ENCODE peak calls at places on chromosomes 3 and 15, in ten cellular contexts. Y, B, N, U, X, Q, T, D, A and H are unnamed samples.

GRCh38 chr3:69384379-69384778 is 1.5 kb downstream of the FRMD4B start:
- DNase-seq in N (no peak), Y (no peak), U (no peak), T (no peak), B (no peak), Q (no peak), A (no peak), X (no peak), D (no peak), H (no peak)

GRCh38 chr3:159191454-159191853 is 389.6 kb downstream of the MFSD1 start:
- DNase-seq in D (no peak), A (no peak), U (no peak), N (no peak), Q (peak; percentile 78), T (no peak), X (no peak), B (no peak), Y (no peak), H (no peak)

GRCh38 chr3:19467761-19468160 is 319.5 kb downstream of the KCNH8 start:
- DNase-seq in B (no peak), A (no peak), X (no peak), D (no peak), Y (no peak), U (no peak), N (no peak), Q (no peak), T (no peak), H (no peak)

GRCh38 chr3:159632124-159632523 is 356.5 kb upstream of the IL12A start:
- DNase-seq in B (no peak), D (no peak), A (no peak), X (no peak), Q (no peak), Y (no peak), N (no peak), T (no peak), U (no peak), H (no peak)

GRCh38 chr15:64987136-64987535 is 2.6 kb downstream of the SPG21 start:
- DNase-seq in B (no peak), X (no peak), Q (no peak), D (no peak), U (no peak), Y (no peak), A (no peak), N (no peak), T (no peak), H (no peak)

GRCh38 chr3:48429416-48430358 is at the start of gene PLXNB1:
- DNase-seq in X (peak; percentile 60), U (peak; percentile 68), A (peak; percentile 71), N (peak; percentile 86), Y (peak; percentile 71), Q (peak; percentile 61), D (peak; percentile 93), B (no peak), T (peak; percentile 18), H (peak; percentile 61)

GRCh38 chr3:80244390-80244789 is 476.6 kb upstream of the ROBO1 start:
- DNase-seq in X (no peak), N (no peak), U (no peak), Q (peak; percentile 65), Y (no peak), D (no peak), B (no peak), T (no peak), A (no peak), H (no peak)

GRCh38 chr3:126264381-126264780 is 84.0 kb upstream of the ALDH1L1 start:
- DNase-seq in Y (no peak), A (no peak), T (no peak), D (peak; percentile 51), B (no peak), N (no peak), X (no peak), Q (no peak), U (no peak), H (no peak)

GRCh38 chr3:186775999-186776398 is 7.4 kb upstream of the EIF4A2 start:
- DNase-seq in B (no peak), N (no peak), D (no peak), A (no peak), Y (no peak), U (no peak), Q (no peak), T (no peak), X (no peak), H (no peak)

GRCh38 chr3:27939510-27939909 is 217.4 kb upstream of the EOMES start:
- DNase-seq in Q (no peak), B (no peak), U (no peak), D (no peak), N (no peak), X (no peak), T (no peak), A (no peak), Y (no peak), H (no peak)

GRCh38 chr3:21942328-21942727 is 191.3 kb upstream of the ZNF385D start:
- DNase-seq in N (no peak), A (no peak), T (no peak), D (no peak), Y (no peak), U (no peak), X (no peak), Q (peak; percentile 83), B (no peak), H (no peak)

GRCh38 chr15:85109333-85109732 is 127.7 kb downstream of the PDE8A start:
- DNase-seq in D (no peak), A (no peak), B (no peak), N (no peak), X (no peak), Y (no peak), T (no peak), Q (no peak), U (no peak), H (no peak)

GRCh38 chr15:47384316-47384715 is 333.0 kb upstream of the SEMA6D start:
- DNase-seq in A (peak; percentile 41), X (no peak), B (peak; percentile 38), Y (no peak), Q (peak; percentile 89), N (peak; percentile 54), U (no peak), T (no peak), D (no peak), H (peak; percentile 12)

GRCh38 chr3:134077649-134078081 is 47.9 kb upstream of the SLCO2A1 start:
- DNase-seq in U (no peak), Q (no peak), A (no peak), X (no peak), B (no peak), D (no peak), Y (no peak), T (no peak), N (no peak), H (no peak)

GRCh38 chr3:131114201-131114600 is 87.5 kb downstream of the NEK11 start:
- DNase-seq in N (no peak), T (no peak), D (no peak), Q (no peak), U (no peak), B (no peak), X (no peak), A (no peak), Y (no peak), H (no peak)

GRCh38 chr15:27545494-27546255 is 553.4 kb downstream of the OCA2 start:
- DNase-seq in D (no peak), A (no peak), U (no peak), T (no peak), Y (no peak), B (no peak), Q (no peak), X (no peak), N (no peak), H (no peak)

GRCh38 chr15:69647160-69647513 is 194.5 kb downstream of the RPLP1 start:
- DNase-seq in X (no peak), T (no peak), Y (no peak), D (no peak), Q (no peak), N (no peak), A (no peak), U (no peak), B (no peak), H (no peak)

GRCh38 chr3:165390171-165390570 is 194.0 kb upstream of the SLITRK3 start:
- DNase-seq in B (no peak), T (no peak), U (no peak), A (no peak), Q (no peak), D (no peak), N (no peak), X (no peak), Y (no peak), H (no peak)

GRCh38 chr3:52704611-52705437 is 767 bp downstream of the GLT8D1 start:
- DNase-seq in T (no peak), Q (no peak), B (no peak), D (no peak), A (peak; percentile 35), U (no peak), X (no peak), Y (peak; percentile 30), N (peak; percentile 9), H (no peak)

GRCh38 chr3:38335263-38335662 is 11.3 kb upstream of the XYLB start:
- DNase-seq in A (no peak), N (no peak), T (no peak), D (no peak), B (no peak), X (no peak), Q (no peak), Y (no peak), U (no peak), H (no peak)

GRCh38 chr3:18765672-18766071 is 340.5 kb upstream of the SATB1 start:
- DNase-seq in T (no peak), Q (no peak), D (no peak), U (no peak), N (no peak), Y (no peak), A (no peak), X (no peak), B (no peak), H (no peak)

GRCh38 chr15:70323111-70323851 is 225.6 kb upstream of the TLE3 start:
- DNase-seq in Y (no peak), D (no peak), A (peak; percentile 67), N (no peak), B (no peak), X (no peak), T (no peak), U (no peak), Q (peak; percentile 60), H (peak; percentile 35)

GRCh38 chr3:144771401-144771870 is 799.8 kb downstream of the DIPK2A start:
- DNase-seq in Q (peak; percentile 74), U (no peak), D (no peak), T (no peak), N (no peak), B (peak; percentile 8), X (no peak), A (no peak), Y (no peak), H (no peak)